ENCODE peak calls at places on chromosomes 7 and 10, in five cellular contexts. H is breast epithelium, J is HCT116, O is SK-N-SH, U is spleen. P is an unnamed sample.

GRCh38 chr10:11909618-11910017 is 86.5 kb downstream of the PROSER2 start:
- DNase-seq in H (no peak), J (no peak), O (no peak), U (peak; percentile 61), P (no peak)

GRCh38 chr7:19989906-19990305 is 216.5 kb upstream of the TMEM196 start:
- DNase-seq in H (no peak), J (no peak), O (no peak), U (no peak), P (no peak)

GRCh38 chr10:48800283-48800675 is 115.6 kb downstream of the WDFY4 start:
- DNase-seq in H (no peak), J (no peak), O (no peak), U (no peak), P (no peak)

GRCh38 chr10:132605390-132605789 is 67.8 kb downstream of the INPP5A start:
- DNase-seq in H (no peak), J (no peak), O (no peak), U (no peak), P (no peak)

GRCh38 chr7:94509879-94510581 is 421 bp downstream of the CASD1 start:
- DNase-seq in H (peak; percentile 45), J (no peak), O (peak; percentile 96), U (peak; percentile 94), P (peak; percentile 68)

GRCh38 chr7:110204527-110204926 is 886.4 kb upstream of the LRRN3 start:
- DNase-seq in H (no peak), J (peak; percentile 7), O (no peak), U (no peak), P (no peak)

GRCh38 chr10:49112851-49113250 is 2.5 kb downstream of the VSTM4 start:
- DNase-seq in H (no peak), J (no peak), O (no peak), U (no peak), P (no peak)

GRCh38 chr10:130190737-130191115 is 54.5 kb downstream of the GLRX3 start:
- DNase-seq in H (no peak), J (no peak), O (no peak), U (no peak), P (no peak)

GRCh38 chr7:49791089-49791741 is 17.8 kb downstream of the VWC2 start:
- DNase-seq in H (no peak), J (no peak), O (peak; percentile 39), U (no peak), P (no peak)

GRCh38 chr7:70694357-70694908 is 437.5 kb upstream of the GALNT17 start:
- DNase-seq in H (no peak), J (no peak), O (peak; percentile 85), U (no peak), P (peak; percentile 47)

GRCh38 chr7:37952240-37952639 is 31.8 kb downstream of the EPDR1 start:
- DNase-seq in H (no peak), J (no peak), O (no peak), U (no peak), P (no peak)

GRCh38 chr7:55977831-55978230 is 13.4 kb downstream of the NIPSNAP2 start:
- DNase-seq in H (no peak), J (no peak), O (no peak), U (no peak), P (no peak)

GRCh38 chr7:50556247-50556976 is 8.8 kb downstream of the DDC start:
- DNase-seq in H (no peak), J (no peak), O (no peak), U (no peak), P (no peak)

DNA sequence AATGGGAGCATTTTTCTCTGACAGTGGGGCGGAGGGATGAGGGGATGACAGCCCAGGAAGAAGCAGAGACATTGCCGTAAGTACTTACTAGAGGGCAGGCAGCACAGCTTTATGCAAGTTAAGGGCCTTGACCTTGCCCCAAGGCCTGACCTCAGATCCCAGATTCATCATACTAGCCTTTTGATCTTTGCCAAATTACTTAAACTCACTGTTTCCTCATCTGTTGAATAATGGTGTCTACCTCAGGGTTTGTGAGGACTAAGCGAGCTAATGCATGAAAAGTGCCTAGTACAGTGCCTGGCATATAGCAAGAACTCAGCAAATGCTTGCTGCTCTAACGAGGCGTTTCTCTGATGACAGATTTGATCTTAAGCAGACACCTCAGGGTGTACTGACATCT is 3.5 kb upstream of the SEMA4G start:
- DNase-seq in H (no peak), J (no peak), O (no peak), U (no peak), P (no peak)
- TF ChIP-seq POLR2AphosphoS5 in H (no peak), J (no peak), O (no peak), U (no peak), P (no peak)

DNA sequence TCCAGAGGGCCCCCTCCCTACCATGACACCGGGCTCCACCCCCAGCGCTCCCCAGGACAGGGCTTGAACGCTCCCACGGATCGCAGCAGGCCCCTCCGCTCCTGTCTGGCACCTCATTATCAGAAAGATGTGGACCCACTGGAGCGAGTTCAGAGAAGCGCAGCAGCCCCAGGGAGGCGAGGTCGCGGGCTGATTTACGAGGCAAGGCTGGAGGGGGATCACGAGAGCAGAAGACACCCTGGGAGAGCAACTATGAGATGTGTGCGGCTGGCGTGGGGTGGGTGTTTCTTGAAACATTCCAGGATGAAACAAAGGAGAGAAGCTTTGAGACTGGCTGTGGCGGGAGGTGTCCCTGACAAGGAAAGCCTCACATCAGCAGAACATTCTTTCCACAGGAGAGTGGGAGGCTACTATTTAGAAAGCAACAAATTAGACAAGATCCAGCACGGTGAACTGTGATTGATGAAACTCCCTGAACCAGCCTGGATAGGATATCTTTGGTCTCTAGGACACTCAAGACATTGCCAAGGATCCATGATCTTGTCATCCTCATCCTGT is 66.0 kb downstream of the JCAD start:
- DNase-seq in H (no peak), J (no peak), O (no peak), U (no peak), P (no peak)
- TF ChIP-seq POLR2AphosphoS5 in H (no peak), J (no peak), O (no peak), U (no peak), P (no peak)

GRCh38 chr10:35216303-35216905 is 89.8 kb downstream of the CREM start:
- DNase-seq in H (no peak), J (no peak), O (no peak), U (no peak), P (no peak)
- TF ChIP-seq POLR2AphosphoS5 in H (no peak), J (no peak), O (no peak), U (peak; percentile 49), P (no peak)

DNA sequence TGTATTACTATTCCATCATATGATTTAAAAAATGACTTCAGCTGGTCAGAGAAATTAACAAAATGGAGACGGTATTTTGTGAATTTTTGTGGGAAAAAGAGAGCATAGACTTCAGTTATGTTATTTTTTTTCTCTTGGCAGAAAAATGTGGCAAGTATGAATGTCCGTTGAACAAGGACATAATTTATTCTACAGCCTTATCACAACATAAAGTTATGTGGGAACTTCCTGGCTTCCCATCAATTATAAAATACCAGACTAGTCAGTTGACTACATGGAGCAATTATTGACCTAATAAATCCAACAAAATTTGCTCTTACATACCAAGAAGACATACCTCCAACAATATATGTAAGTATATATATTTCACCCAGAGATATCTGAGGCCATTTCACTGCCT is 88.6 kb upstream of the PPP1R3A start:
- DNase-seq in H (no peak), J (no peak), O (no peak), U (no peak), P (no peak)
- TF ChIP-seq POLR2AphosphoS5 in H (no peak), J (no peak), O (no peak), U (no peak), P (no peak)

GRCh38 chr7:30134523-30135270 is at the start of gene MTURN:
- DNase-seq in H (peak; percentile 84), J (peak; percentile 76), O (peak; percentile 100), U (peak; percentile 94), P (peak; percentile 74)
- TF ChIP-seq POLR2AphosphoS5 in H (peak; percentile 8), J (peak; percentile 1), O (no peak), U (peak; percentile 70), P (peak; percentile 24)

P was measured in prostate gland.